ENCODE peak calls at places on chromosome 1, in seven cellular contexts. L is uterus, K is aorta, I is thyroid gland, Q is iPS DF 6.9, T is spleen, S is SK-N-SH. N is an unnamed sample.

GRCh38 chr1:91791691-91792392 is 94.1 kb downstream of the TGFBR3 start:
- DNase-seq in L (no peak), K (no peak), I (no peak), Q (no peak), T (no peak), S (no peak), N (no peak)

GRCh38 chr1:224582041-224582440 is 34.1 kb upstream of the CNIH3 start:
- DNase-seq in L (no peak), K (no peak), I (no peak), Q (no peak), T (no peak), S (no peak), N (no peak)

GRCh38 chr1:12383786-12384185 is 154.0 kb downstream of the VPS13D start:
- DNase-seq in L (no peak), K (no peak), I (no peak), Q (no peak), T (no peak), S (no peak), N (no peak)

GRCh38 chr1:21874328-21874727 is 62.3 kb downstream of the LDLRAD2 start:
- DNase-seq in L (no peak), K (no peak), I (no peak), Q (no peak), T (no peak), S (no peak), N (no peak)

GRCh38 chr1:205500240-205501218 is 3.9 kb upstream of the CDK18 start:
- DNase-seq in L (no peak), K (no peak), I (no peak), Q (no peak), T (no peak), S (peak; percentile 75), N (no peak)

GRCh38 chr1:230698130-230698529 is 15.8 kb downstream of the AGT start:
- DNase-seq in L (no peak), K (no peak), I (no peak), Q (no peak), T (no peak), S (no peak), N (peak; percentile 80)

GRCh38 chr1:209187589-209187988 is 395.9 kb upstream of the CAMK1G start:
- DNase-seq in L (no peak), K (no peak), I (no peak), Q (no peak), T (no peak), S (no peak), N (no peak)

GRCh38 chr1:175363046-175363445 is 170.5 kb upstream of the KIAA0040 start:
- DNase-seq in L (no peak), K (no peak), I (no peak), Q (no peak), T (no peak), S (no peak), N (no peak)

GRCh38 chr1:184959626-184960025 is 14.7 kb downstream of the NIBAN1 start:
- DNase-seq in L (no peak), K (no peak), I (no peak), Q (no peak), T (no peak), S (no peak), N (no peak)

GRCh38 chr1:59291566-59291965 is 5.3 kb upstream of the FGGY start:
- DNase-seq in L (no peak), K (no peak), I (no peak), Q (no peak), T (no peak), S (no peak), N (no peak)

GRCh38 chr1:203675596-203676347 is 49.1 kb downstream of the ATP2B4 start:
- DNase-seq in L (no peak), K (no peak), I (no peak), Q (no peak), T (no peak), S (no peak), N (no peak)
- H3K4me3 ChIP-seq in L (no peak overlapping the region), K (no peak overlapping the region), I (no peak overlapping the region), Q (no peak overlapping the region), T (no peak overlapping the region), S (no peak overlapping the region), N (no peak overlapping the region)

GRCh38 chr1:30966690-30967369 is 58.3 kb upstream of the SDC3 start:
- DNase-seq in L (no peak), K (no peak), I (peak; percentile 29), Q (no peak), T (no peak), S (peak; percentile 80), N (no peak)
- H3K36me3 ChIP-seq in L (no peaks in the 10 kb centered on the region), K (peaks cover 3% of the 10 kb centered on the region), I (peaks cover 23% of the 10 kb centered on the region), Q (peaks cover 25% of the 10 kb centered on the region), T (peaks cover 72% of the 10 kb centered on the region), S (peaks cover 73% of the 10 kb centered on the region), N (peaks cover 34% of the 10 kb centered on the region)

GRCh38 chr1:160534823-160535605 is 12.0 kb upstream of the SLAMF6 start:
- DNase-seq in L (no peak), K (no peak), I (no peak), Q (no peak), T (no peak), S (no peak), N (peak; percentile 54)
- H3K4me3 ChIP-seq in L (no peak overlapping the region), K (no peak overlapping the region), I (no peak overlapping the region), Q (no peak overlapping the region), T (no peak overlapping the region), S (no peak overlapping the region), N (no peak overlapping the region)

GRCh38 chr1:169130683-169131082 is 24.2 kb downstream of the ATP1B1 start:
- DNase-seq in L (no peak), K (no peak), I (no peak), Q (no peak), T (no peak), S (no peak), N (no peak)

GRCh38 chr1:169127305-169127704 is 20.8 kb downstream of the ATP1B1 start:
- DNase-seq in L (no peak), K (no peak), I (no peak), Q (no peak), T (no peak), S (no peak), N (no peak)

GRCh38 chr1:169129109-169129789 is 22.8 kb downstream of the ATP1B1 start:
- DNase-seq in L (no peak), K (no peak), I (no peak), Q (no peak), T (no peak), S (no peak), N (no peak)

GRCh38 chr1:169126335-169126734 is 19.8 kb downstream of the ATP1B1 start:
- DNase-seq in L (no peak), K (no peak), I (no peak), Q (no peak), T (no peak), S (no peak), N (no peak)

GRCh38 chr1:169128565-169128964 is 22.1 kb downstream of the ATP1B1 start:
- DNase-seq in L (no peak), K (no peak), I (no peak), Q (no peak), T (no peak), S (no peak), N (no peak)
- H3K36me3 ChIP-seq in L (no peaks in the 10 kb centered on the region), K (peaks cover 1% of the 10 kb centered on the region), I (peaks cover 38% of the 10 kb centered on the region), Q (no peaks in the 10 kb centered on the region), T (peaks cover 6% of the 10 kb centered on the region), S (peaks cover 69% of the 10 kb centered on the region), N (peaks cover 7% of the 10 kb centered on the region)

GRCh38 chr1:192811594-192812239 is 2.9 kb downstream of the RGS2 start:
- DNase-seq in L (no peak), K (no peak), I (no peak), Q (no peak), T (no peak), S (no peak), N (no peak)
- H3K4me3 ChIP-seq in L (peak overlapping the region; percentile 89), K (peak overlapping the region; percentile 32), I (no peak overlapping the region), Q (no peak overlapping the region), T (peak overlapping the region; percentile 61), S (peak overlapping the region; percentile 92), N (no peak overlapping the region)

DNA sequence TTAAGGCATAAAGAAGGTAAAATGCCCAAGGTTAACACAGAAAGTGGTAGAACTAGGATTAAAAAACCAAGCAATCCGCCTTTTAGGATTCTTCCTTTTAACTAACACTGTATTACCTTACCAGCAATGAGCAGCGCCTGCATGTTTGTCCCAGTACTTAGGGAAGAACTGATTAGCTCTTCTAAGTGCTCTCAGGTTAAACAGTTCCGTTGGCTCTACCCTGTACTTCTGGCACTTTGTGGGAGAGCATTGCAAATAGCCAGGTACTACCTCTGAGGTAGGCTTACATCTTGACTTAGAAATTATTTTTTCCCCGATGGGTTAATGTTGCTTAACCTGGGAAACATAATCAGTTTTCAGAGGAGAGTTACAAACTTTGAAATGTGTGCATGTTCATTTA is 21.5 kb downstream of the DHX9 start:
- DNase-seq in L (no peak), K (no peak), I (no peak), Q (no peak), T (no peak), S (no peak), N (no peak)
- H3K36me3 ChIP-seq in L (no peaks in the 10 kb centered on the region), K (peaks cover 16% of the 10 kb centered on the region), I (peaks cover 81% of the 10 kb centered on the region), Q (peaks cover 42% of the 10 kb centered on the region), T (peaks cover 100% of the 10 kb centered on the region), S (peaks cover 100% of the 10 kb centered on the region), N (peaks cover 74% of the 10 kb centered on the region)

N was measured in H7.